ENCODE peak calls at places on chromosomes 6 and 20, in nine cellular contexts. Y is germinal center; C is islet precursor cell; N is stimulated activated CD8-positive, alpha-beta memory T cell treated with anti-CD3 and anti-CD28 coated beads, Interleukin-15, amount 100 ng/mL, for 24 hours; J is naive thymus-derived CD8-positive, alpha-beta T cell; Z is NCI-H187 treated with DMSO at 0.1 percent for 48 hours; E is effector CD4-positive, alpha-beta T cell; V is stimulated activated CD4-positive, alpha-beta T cell treated with anti-CD3 and anti-CD28 coated beads, Interleukin-4, amount 100 ng/mL, for 1 hour; T is CD8-positive, alpha-beta memory T cell. L is an unnamed sample.

GRCh38 chr20:16761305-16761829 is 13.2 kb downstream of the OTOR start:
- DNase-seq in Z (no peak), J (peak), E (peak), T (peak), C (peak), V (peak), N (no peak), Y (peak), L (peak)

GRCh38 chr6:70166088-70166958 is 136.6 kb downstream of the COL9A1 start:
- DNase-seq in Y (peak), T (no peak), E (no peak), J (peak), C (peak), V (peak), Z (no peak), N (no peak), L (peak)

GRCh38 chr6:23754197-23754596 is 371.8 kb upstream of the NRSN1 start:
- DNase-seq in Y (no peak), Z (no peak), T (no peak), C (no peak), E (no peak), N (no peak), J (no peak), V (no peak), L (no peak)

GRCh38 chr6:40588480-40588879 is 1.3 kb upstream of the LRFN2 start:
- DNase-seq in N (no peak), J (no peak), Y (no peak), C (no peak), E (no peak), V (no peak), T (no peak), Z (no peak), L (no peak)

GRCh38 chr6:126550323-126550722 is 210.4 kb downstream of the CENPW start:
- DNase-seq in C (no peak), E (no peak), Y (no peak), T (no peak), J (no peak), V (no peak), N (no peak), Z (no peak), L (no peak)

GRCh38 chr20:51164732-51165530 is 142.0 kb upstream of the KCNG1 start:
- DNase-seq in E (no peak), N (no peak), C (peak), J (no peak), Y (no peak), T (no peak), V (no peak), Z (no peak), L (no peak)

GRCh38 chr6:144661101-144661806 is 376.1 kb downstream of the UTRN start:
- DNase-seq in Z (peak), J (no peak), C (peak), T (no peak), E (no peak), N (no peak), Y (no peak), V (no peak), L (no peak)

GRCh38 chr6:121482004-121482693 is 46.7 kb downstream of the GJA1 start:
- DNase-seq in V (no peak), T (no peak), E (no peak), Z (no peak), C (no peak), Y (no peak), N (no peak), J (no peak), L (no peak)